ENCODE peak calls at places on chromosome 4, in six cellular contexts. A is SJSA1; D is CD4-positive, CD25-positive, alpha-beta regulatory T cell; W is endodermal cell; Z is upper lobe of left lung; Q is lower lobe of right lung. O is an unnamed sample.

GRCh38 chr4:143281507-143282169 is 55.0 kb upstream of the GAB1 start:
- DNase-seq in A (no peak), D (no peak), W (no peak), Z (no peak), Q (no peak), O (no peak)

GRCh38 chr4:71186566-71187398 is 152.0 kb upstream of the SLC4A4 start:
- DNase-seq in A (no peak), D (no peak), W (peak; percentile 82), Z (peak; percentile 71), Q (peak; percentile 72), O (peak; percentile 76)

GRCh38 chr4:183532823-183533222 is 28.0 kb downstream of the ING2 start:
- DNase-seq in A (no peak), D (no peak), W (no peak), Z (no peak), Q (no peak), O (no peak)

GRCh38 chr4:52103314-52103713 is 52.2 kb downstream of the SPATA18 start:
- DNase-seq in A (no peak), D (no peak), W (peak; percentile 66), Z (no peak), Q (no peak), O (no peak)

GRCh38 chr4:122960298-122960985 is 38.0 kb upstream of the NUDT6 start:
- DNase-seq in A (no peak), D (no peak), W (no peak), Z (no peak), Q (no peak), O (no peak)

GRCh38 chr4:48665555-48666186 is 114.4 kb downstream of the FRYL start:
- DNase-seq in A (no peak), D (peak; percentile 58), W (no peak), Z (no peak), Q (no peak), O (no peak)

GRCh38 chr4:112747035-112747434 is 110.1 kb downstream of the LARP7 start:
- DNase-seq in A (no peak), D (no peak), W (peak; percentile 59), Z (no peak), Q (no peak), O (no peak)

GRCh38 chr4:16824278-16824806 is 74.1 kb downstream of the LDB2 start:
- DNase-seq in A (no peak), D (no peak), W (no peak), Z (no peak), Q (no peak), O (no peak)

GRCh38 chr4:148007303-148007702 is 275.4 kb downstream of the ARHGAP10 start:
- DNase-seq in A (peak; percentile 80), D (no peak), W (no peak), Z (no peak), Q (no peak), O (no peak)

GRCh38 chr4:37639551-37640293 is 46.5 kb downstream of the RELL1 start:
- DNase-seq in A (no peak), D (no peak), W (no peak), Z (no peak), Q (no peak), O (no peak)

GRCh38 chr4:92339671-92340070 is 35.9 kb downstream of the GRID2 start:
- DNase-seq in A (no peak), D (no peak), W (no peak), Z (no peak), Q (no peak), O (no peak)

GRCh38 chr4:52711834-52712171 is 39.4 kb downstream of the ERVMER34-1 start:
- DNase-seq in A (no peak), D (no peak), W (no peak), Z (no peak), Q (no peak), O (no peak)

GRCh38 chr4:69056921-69057562 is 39.2 kb upstream of the UGT2B7 start:
- DNase-seq in A (no peak), D (no peak), W (no peak), Z (no peak), Q (no peak), O (no peak)
- H3K4me3 ChIP-seq in A (no peak overlapping the region), D (no peak overlapping the region), W (no peak overlapping the region), Z (no peak overlapping the region), Q (no peak overlapping the region), O (no peak overlapping the region)

GRCh38 chr4:82358773-82359324 is 14.9 kb downstream of the HNRNPD start:
- DNase-seq in A (no peak), D (no peak), W (no peak), Z (no peak), Q (no peak), O (no peak)
- H3K27ac ChIP-seq in A (no peak overlapping the region), D (peak overlapping the region; percentile 49), W (no peak overlapping the region), Z (peak overlapping the region; percentile 0), Q (no peak overlapping the region), O (no peak overlapping the region)

GRCh38 chr4:175674219-175674618 is 137.8 kb downstream of the GPM6A start:
- DNase-seq in A (no peak), D (no peak), W (peak; percentile 48), Z (no peak), Q (no peak), O (no peak)

GRCh38 chr4:175671491-175671934 is 140.6 kb downstream of the GPM6A start:
- DNase-seq in A (no peak), D (no peak), W (peak; percentile 83), Z (no peak), Q (no peak), O (no peak)
- H3K4me3 ChIP-seq in A (no peak overlapping the region), D (no peak overlapping the region), W (no peak overlapping the region), Z (no peak overlapping the region), Q (no peak overlapping the region), O (peak overlapping the region; percentile 42)

DNA sequence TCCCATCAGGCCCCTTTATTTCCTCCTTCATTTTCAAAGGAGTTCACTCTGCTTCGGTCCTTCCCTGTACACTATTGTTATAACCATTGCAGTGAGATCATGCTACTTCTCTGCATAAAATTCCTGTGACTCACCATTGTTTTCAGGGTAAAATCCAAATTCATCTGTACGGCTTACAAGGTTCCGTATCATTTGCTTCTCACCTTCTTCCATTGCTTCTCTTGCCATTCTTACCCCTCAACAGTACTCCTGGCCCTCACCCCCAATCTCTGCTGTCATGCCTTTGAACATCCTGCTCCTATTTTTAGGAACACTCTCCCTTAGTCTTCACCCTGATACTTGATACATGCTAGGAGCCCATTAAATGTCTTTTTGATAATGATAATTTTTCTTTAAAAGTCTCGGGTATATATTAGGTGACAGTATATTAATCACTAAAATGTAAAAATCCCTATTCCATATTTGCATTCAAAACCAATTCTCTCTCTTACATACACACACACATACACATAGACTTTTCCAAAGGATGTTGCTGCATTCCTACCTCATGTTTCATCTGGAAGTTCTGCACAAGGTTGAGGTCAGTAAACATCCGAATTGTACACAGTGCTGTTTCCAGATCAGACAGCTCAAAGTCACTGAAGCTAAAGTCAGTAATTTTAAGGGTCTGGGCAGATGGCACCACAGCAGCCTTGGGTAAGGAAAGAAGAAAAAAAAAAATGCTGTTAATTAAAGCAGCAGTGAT is 103.4 kb downstream of the PDE5A start:
- DNase-seq in A (peak; percentile 58), D (no peak), W (no peak), Z (no peak), Q (no peak), O (no peak)
- H3K27ac ChIP-seq in A (peak overlapping the region; percentile 98), D (no peak overlapping the region), W (no peak overlapping the region), Z (no peak overlapping the region), Q (no peak overlapping the region), O (peak overlapping the region; percentile 26)

DNA sequence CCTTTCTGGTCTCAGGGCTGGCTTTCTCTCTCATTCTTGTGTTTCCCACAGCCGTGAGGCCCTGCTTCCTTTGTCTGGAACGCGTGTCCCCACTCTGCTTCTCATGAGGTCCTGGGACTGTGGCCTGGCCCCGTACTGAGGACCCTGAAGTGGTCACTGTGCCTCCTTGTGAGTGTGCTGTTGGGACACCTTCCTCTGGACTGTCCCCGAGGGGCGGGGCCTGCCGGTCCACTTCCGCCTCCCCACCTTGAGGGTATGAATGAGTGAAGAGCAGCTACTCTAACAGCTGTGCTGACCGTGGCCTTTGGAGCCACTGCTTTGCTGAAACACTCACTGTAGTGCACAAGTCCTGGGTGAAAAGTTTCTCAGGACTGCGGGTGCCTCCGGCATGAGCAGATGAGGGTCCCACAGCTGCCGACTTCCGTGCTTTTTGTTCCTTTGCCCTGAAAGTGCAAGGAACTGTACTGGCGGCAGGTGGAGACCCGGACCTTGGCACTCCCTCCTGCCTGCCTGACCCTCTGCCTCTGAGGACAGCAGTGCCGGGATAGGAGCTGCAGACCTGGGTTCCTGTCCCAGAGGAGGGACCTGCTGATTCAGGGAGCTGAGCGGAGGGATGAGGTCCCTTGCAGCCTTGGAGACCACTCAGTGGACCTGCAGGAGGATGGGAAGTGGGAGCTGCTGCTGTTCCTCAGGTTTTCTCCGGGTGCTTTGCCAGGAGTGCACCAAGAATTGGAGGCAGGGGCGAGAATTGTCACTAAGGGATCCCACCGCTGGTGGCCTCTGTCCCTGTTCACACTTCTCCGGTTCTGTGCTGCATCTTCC is 38.0 kb downstream of the HTT-AS start:
- DNase-seq in A (no peak), D (no peak), W (no peak), Z (no peak), Q (no peak), O (peak; percentile 67)
- H3K4me3 ChIP-seq in A (no peak overlapping the region), D (no peak overlapping the region), W (no peak overlapping the region), Z (no peak overlapping the region), Q (no peak overlapping the region), O (no peak overlapping the region)

GRCh38 chr4:3487861-3488260 is 24.8 kb downstream of the DOK7 start:
- DNase-seq in A (no peak), D (no peak), W (no peak), Z (no peak), Q (no peak), O (no peak)
- H3K27ac ChIP-seq in A (no peak overlapping the region), D (no peak overlapping the region), W (no peak overlapping the region), Z (no peak overlapping the region), Q (no peak overlapping the region), O (no peak overlapping the region)